ENCODE peak calls at places on chromosomes 13 and 19, in four cellular contexts. S is mammary epithelial cell, M is heart right ventricle, H is fibroblast of mammary gland. A is an unnamed sample.

GRCh38 chr19:4391701-4392543 is 8.4 kb downstream of the SH3GL1 start:
- DNase-seq in S (peak), M (peak), H (peak), A (peak)

GRCh38 chr13:33751151-33751550 is 66.8 kb upstream of the RFC3 start:
- DNase-seq in S (peak), M (no peak), H (peak), A (no peak)

GRCh38 chr19:50537769-50538230 is 24.1 kb upstream of the ASPDH start:
- DNase-seq in S (peak), M (peak), H (peak), A (peak)

GRCh38 chr19:3471954-3472655 is 8.2 kb downstream of the SMIM24 start:
- DNase-seq in S (no peak), M (peak), H (no peak), A (no peak)

GRCh38 chr13:114146173-114146572 is 13.8 kb upstream of the RASA3 start:
- DNase-seq in S (no peak), M (no peak), H (no peak), A (no peak)

GRCh38 chr19:56806639-56807038 is 33.9 kb downstream of the PEG3 start:
- DNase-seq in S (no peak), M (no peak), H (no peak), A (no peak)

GRCh38 chr19:55579766-55580621 is 654 bp downstream of the ZNF579 start:
- DNase-seq in S (peak), M (peak), H (no peak), A (peak)

GRCh38 chr19:49019242-49019932 is 2.5 kb upstream of the LHB start:
- DNase-seq in S (peak), M (peak), H (peak), A (peak)

GRCh38 chr13:98416408-98416807 is 160.5 kb downstream of the STK24 start:
- DNase-seq in S (no peak), M (no peak), H (no peak), A (peak)

GRCh38 chr13:35789335-35790166 is 313.1 kb upstream of the MAB21L1 start:
- DNase-seq in S (peak), M (no peak), H (peak), A (peak)

GRCh38 chr19:18290250-18291018 is 9.0 kb upstream of the JUND start:
- DNase-seq in S (no peak), M (no peak), H (no peak), A (no peak)

GRCh38 chr13:19153782-19154450 is 27.7 kb downstream of the TUBA3C start:
- DNase-seq in S (no peak), M (no peak), H (no peak), A (no peak)

GRCh38 chr19:50361290-50362029 is 4.0 kb downstream of the NAPSA start:
- DNase-seq in S (no peak), M (no peak), H (peak), A (no peak)

GRCh38 chr13:91078093-91078679 is 269.3 kb upstream of the MIR17HG start:
- DNase-seq in S (no peak), M (no peak), H (no peak), A (peak)
- TF ChIP-seq CTCF in S (peak), M (no peak), H (peak), A (peak)

GRCh38 chr13:27403727-27404385 is 20.6 kb upstream of the GTF3A start:
- DNase-seq in S (no peak), M (no peak), H (no peak), A (no peak)
- H3K4me3 ChIP-seq in S (no peak), M (no peak), H (no peak), A (no peak)

GRCh38 chr19:38453596-38453995 is 20.1 kb downstream of the RYR1 start:
- DNase-seq in S (no peak), M (no peak), H (no peak), A (no peak)

GRCh38 chr19:38458991-38459390 is 25.5 kb downstream of the RYR1 start:
- DNase-seq in S (no peak), M (no peak), H (no peak), A (no peak)

GRCh38 chr19:38455031-38455430 is 21.5 kb downstream of the RYR1 start:
- DNase-seq in S (no peak), M (no peak), H (peak), A (peak)

GRCh38 chr19:38457202-38457601 is 23.7 kb downstream of the RYR1 start:
- DNase-seq in S (no peak), M (no peak), H (no peak), A (no peak)

DNA sequence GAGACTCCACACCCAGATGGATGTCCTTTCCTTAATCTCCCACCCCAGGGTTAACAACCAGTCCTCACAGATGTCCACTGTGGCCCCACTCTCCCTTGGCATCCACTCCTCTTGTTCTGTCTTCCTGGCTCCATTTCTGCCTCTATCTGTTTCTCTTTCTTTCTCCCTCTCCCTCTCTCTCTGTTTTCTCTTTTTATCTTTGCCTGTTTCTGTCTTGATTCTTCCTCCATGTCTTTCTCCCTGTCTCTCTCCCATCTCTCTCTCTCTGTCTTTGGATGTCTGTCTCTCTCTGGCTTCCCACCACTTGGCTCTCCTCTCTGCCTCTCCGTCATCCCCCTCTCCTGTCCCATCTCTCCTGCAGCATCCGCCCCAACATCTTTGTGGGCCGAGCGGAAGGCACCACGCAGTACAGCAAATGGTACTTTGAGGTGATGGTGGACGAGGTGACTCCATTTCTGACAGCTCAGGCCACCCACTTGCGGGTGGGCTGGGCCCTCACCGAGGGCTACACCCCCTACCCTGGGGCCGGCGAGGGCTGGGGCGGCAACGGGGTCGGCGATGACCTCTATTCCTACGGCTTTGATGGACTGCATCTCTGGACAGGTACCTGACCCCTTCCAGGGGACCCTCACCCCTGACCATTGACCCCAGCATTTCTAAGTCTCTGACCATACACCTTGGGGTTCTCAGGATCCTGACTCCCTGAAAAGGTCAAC is 24.4 kb downstream of the RYR1 start:
- DNase-seq in S (no peak), M (no peak), H (no peak), A (no peak)
- TF ChIP-seq CTCF in S (no peak), M (no peak), H (no peak), A (no peak)

DNA sequence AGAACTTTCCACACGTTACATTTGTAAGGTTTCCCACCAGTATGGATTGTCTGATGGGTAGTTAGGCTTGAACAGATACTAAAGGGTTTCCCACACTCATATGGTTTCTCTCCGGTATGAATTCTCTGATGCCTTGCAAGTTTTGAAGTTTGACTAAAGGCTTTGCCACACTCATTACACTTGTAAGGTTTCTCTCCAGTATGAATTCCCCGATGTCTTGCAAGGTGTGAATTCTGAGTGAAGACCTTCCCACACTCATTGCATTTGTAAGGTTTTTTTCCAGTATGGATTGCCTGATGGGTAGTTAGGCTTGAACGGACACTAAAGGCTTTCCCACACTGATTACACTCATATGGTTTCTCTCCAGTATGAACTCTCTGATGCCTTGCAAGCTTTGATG is 7.6 kb upstream of the ZNF415 start:
- DNase-seq in S (no peak), M (no peak), H (no peak), A (no peak)
- H3K4me3 ChIP-seq in S (no peak), M (no peak), H (no peak), A (no peak)

GRCh38 chr13:23512762-23513395 is 57.3 kb upstream of the TNFRSF19 start:
- DNase-seq in S (no peak), M (no peak), H (no peak), A (no peak)
- TF ChIP-seq CTCF in S (no peak), M (no peak), H (peak), A (no peak)

GRCh38 chr13:101916758-101917474 is 464.4 kb downstream of the ITGBL1 start:
- DNase-seq in S (no peak), M (no peak), H (no peak), A (no peak)

GRCh38 chr13:101917833-101918755 is 465.6 kb downstream of the ITGBL1 start:
- DNase-seq in S (no peak), M (no peak), H (no peak), A (no peak)

GRCh38 chr13:101916108-101916757 is 463.8 kb downstream of the ITGBL1 start:
- DNase-seq in S (peak), M (peak), H (peak), A (peak)

GRCh38 chr13:101915755-101916107 is 463.3 kb downstream of the ITGBL1 start:
- DNase-seq in S (no peak), M (no peak), H (no peak), A (no peak)

DNA sequence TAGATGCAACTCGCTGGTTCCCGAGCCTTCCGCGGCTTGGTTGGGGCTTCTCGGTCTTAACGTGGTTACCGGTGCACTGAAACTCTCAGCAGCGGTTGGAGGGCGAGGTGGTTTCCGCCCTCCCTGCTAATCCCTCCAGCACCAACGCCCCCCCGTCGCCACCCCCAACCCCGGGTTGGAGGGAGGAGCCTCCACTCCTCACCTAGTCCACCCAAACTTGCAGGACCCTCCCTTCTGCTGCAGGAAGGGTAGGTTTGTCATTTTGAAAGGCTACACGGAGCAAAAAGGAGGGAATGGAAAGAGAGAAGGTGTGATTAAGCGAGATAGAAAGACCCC is 465.0 kb downstream of the ITGBL1 start:
- DNase-seq in S (no peak), M (no peak), H (no peak), A (no peak)
- H3K4me3 ChIP-seq in S (no peak), M (peak), H (no peak), A (no peak)

DNA sequence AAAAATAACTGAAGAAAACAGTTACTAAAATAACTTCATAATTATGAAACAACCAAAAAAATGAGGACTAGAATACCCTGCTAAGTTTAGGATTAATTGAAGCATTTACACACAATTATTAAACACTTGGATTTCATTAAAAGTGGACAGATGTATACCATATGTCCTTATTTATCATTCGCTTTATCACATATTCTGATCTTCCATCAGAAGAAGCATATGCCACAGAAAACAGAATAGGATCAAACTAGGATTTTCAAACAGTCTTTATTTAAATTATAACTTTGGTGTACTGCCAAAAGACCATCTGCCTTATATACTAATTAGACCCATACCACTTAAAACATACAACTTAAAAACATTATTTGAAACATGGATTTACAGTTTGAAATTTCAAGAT is 727.1 kb upstream of the KLHL1 start:
- DNase-seq in S (no peak), M (no peak), H (no peak), A (no peak)
- TF ChIP-seq CTCF in S (no peak), M (no peak), H (no peak), A (no peak)